ENCODE peak calls at places on chromosome 12, in four cellular contexts. Y is foreskin melanocyte; G is stimulated activated CD8-positive, alpha-beta memory T cell treated with anti-CD3 and anti-CD28 coated beads, Interleukin-2, amount 100 ng/mL, for 48 hours; Q is iPS-NIHi11. M is an unnamed sample.

GRCh38 chr12:125351788-125352187 is 286.6 kb downstream of the AACS start:
- DNase-seq in Y (no peak), G (no peak), Q (peak; percentile 25), M (no peak)

GRCh38 chr12:43805149-43805856 is 814 bp downstream of the TWF1 start:
- DNase-seq in Y (peak; percentile 12), G (no peak), Q (no peak), M (no peak)

GRCh38 chr12:131795688-131796410 is 32.3 kb upstream of the MMP17 start:
- DNase-seq in Y (no peak), G (no peak), Q (peak; percentile 57), M (no peak)

GRCh38 chr12:2683283-2684025 is 111.3 kb upstream of the FKBP4 start:
- DNase-seq in Y (no peak), G (no peak), Q (no peak), M (no peak)

GRCh38 chr12:94186461-94187237 is 38.3 kb downstream of the PLXNC1 start:
- DNase-seq in Y (no peak), G (no peak), Q (peak; percentile 87), M (no peak)

GRCh38 chr12:15520083-15520482 is 197.8 kb downstream of the PTPRO start:
- DNase-seq in Y (no peak), G (no peak), Q (no peak), M (no peak)

GRCh38 chr12:88303335-88303734 is 161.2 kb downstream of the TMTC3 start:
- DNase-seq in Y (no peak), G (no peak), Q (no peak), M (no peak)

GRCh38 chr12:104237930-104238329 is 22.4 kb downstream of the TXNRD1 start:
- DNase-seq in Y (no peak), G (no peak), Q (no peak), M (no peak)

M was measured in HEK293T.